ENCODE peak calls at places on chromosome 19, in nine cellular contexts. U, W, M, R, E, O, C, N and S are unnamed samples.

GRCh38 chr19:4038057-4038456 is 28.6 kb downstream of the ZBTB7A start:
- DNase-seq in U (no peak), O (no peak), N (no peak), R (no peak), E (no peak), W (no peak), M (no peak), C (no peak), S (no peak)

GRCh38 chr19:58356236-58356970 is 3.1 kb upstream of the A1BG start:
- DNase-seq in E (peak), M (no peak), W (no peak), R (peak), N (no peak), U (peak), C (peak), O (no peak), S (no peak)

GRCh38 chr19:28234637-28235036 is 978.3 kb downstream of the UQCRFS1 start:
- DNase-seq in M (no peak), O (no peak), W (no peak), U (no peak), R (peak), E (peak), C (no peak), N (peak), S (no peak)

GRCh38 chr19:39733841-39734240 is 4.0 kb downstream of the CLC start:
- DNase-seq in N (no peak), W (no peak), U (no peak), R (no peak), E (no peak), C (no peak), M (no peak), O (no peak), S (no peak)

GRCh38 chr19:15595069-15595468 is 19.9 kb upstream of the CYP4F8 start:
- DNase-seq in C (no peak), R (no peak), N (no peak), E (no peak), O (no peak), W (no peak), M (no peak), U (no peak), S (no peak)

GRCh38 chr19:46176116-46176860 is 28.2 kb downstream of the IGFL2 start:
- DNase-seq in W (no peak), U (no peak), O (no peak), E (no peak), N (no peak), M (no peak), C (peak), R (no peak), S (no peak)

GRCh38 chr19:6826281-6826920 is 53.9 kb downstream of the VAV1 start:
- DNase-seq in M (no peak), R (no peak), W (no peak), C (no peak), O (no peak), N (no peak), U (no peak), E (no peak), S (no peak)

GRCh38 chr19:18282021-18282787 is 782 bp upstream of the JUND start:
- DNase-seq in U (no peak), E (no peak), R (no peak), N (no peak), W (peak), O (no peak), M (no peak), C (no peak), S (no peak)

GRCh38 chr19:41616785-41617621 is 9.9 kb downstream of the CEACAM4 start:
- DNase-seq in R (peak), E (peak), W (no peak), M (peak), U (no peak), N (no peak), O (no peak), C (no peak), S (no peak)

GRCh38 chr19:42280761-42281174 is 11.7 kb downstream of the CIC start:
- DNase-seq in W (no peak), U (no peak), C (no peak), N (no peak), R (no peak), E (no peak), O (peak), M (no peak), S (no peak)

GRCh38 chr19:38713227-38713649 is 31.0 kb downstream of the CAPN12 start:
- DNase-seq in W (peak), O (peak), E (peak), C (no peak), R (peak), M (no peak), N (no peak), U (no peak), S (no peak)

GRCh38 chr19:43599635-43600295 is 3.4 kb downstream of the ZNF576 start:
- DNase-seq in E (no peak), M (no peak), R (no peak), C (no peak), N (no peak), W (no peak), U (no peak), O (no peak), S (no peak)

GRCh38 chr19:16088985-16089846 is 12.9 kb downstream of the TPM4 start:
- DNase-seq in O (no peak), U (no peak), N (no peak), E (no peak), R (no peak), W (no peak), C (no peak), M (no peak), S (no peak)

GRCh38 chr19:47187023-47187655 is 43.9 kb downstream of the BBC3 start:
- DNase-seq in E (no peak), C (peak), R (no peak), W (no peak), M (no peak), O (no peak), U (no peak), N (no peak), S (no peak)

GRCh38 chr19:48196933-48197665 is 26.6 kb downstream of the ZSWIM9 start:
- DNase-seq in U (no peak), R (peak), N (no peak), E (peak), C (no peak), O (no peak), M (no peak), W (no peak), S (no peak)

GRCh38 chr19:19600793-19601346 is 17.6 kb downstream of the PBX4 start:
- DNase-seq in C (no peak), U (no peak), N (no peak), R (no peak), E (no peak), W (no peak), M (no peak), O (no peak), S (no peak)

GRCh38 chr19:43765109-43765876 is 10.5 kb upstream of the SMG9 start:
- DNase-seq in N (peak), E (peak), C (peak), M (no peak), R (peak), U (peak), W (no peak), O (peak), S (peak)

GRCh38 chr19:44984005-44984404 is 17.3 kb upstream of the RELB start:
- DNase-seq in R (no peak), M (no peak), O (no peak), E (no peak), N (no peak), U (no peak), W (no peak), C (no peak), S (no peak)

GRCh38 chr19:17787274-17787913 is 7.5 kb upstream of the B3GNT3 start:
- DNase-seq in C (no peak), N (no peak), E (no peak), M (no peak), U (no peak), O (no peak), R (no peak), W (no peak), S (no peak)

GRCh38 chr19:2962018-2962670 is 15.2 kb upstream of the TLE6 start:
- DNase-seq in W (no peak), M (peak), U (peak), N (peak), E (peak), C (peak), O (peak), R (peak), S (no peak)

GRCh38 chr19:48290923-48291700 is 21.2 kb downstream of the ZNF114 start:
- DNase-seq in W (peak), O (peak), C (peak), E (peak), M (peak), R (peak), U (peak), N (peak), S (peak)

GRCh38 chr19:50362656-50363424 is 2.6 kb downstream of the NAPSA start:
- DNase-seq in N (no peak), M (no peak), U (no peak), O (no peak), R (no peak), C (no peak), E (no peak), W (no peak), S (no peak)

GRCh38 chr19:38452430-38453366 is 19.2 kb downstream of the RYR1 start:
- DNase-seq in O (no peak), C (no peak), W (no peak), N (no peak), R (no peak), E (no peak), M (peak), U (no peak), S (no peak)

GRCh38 chr19:55044771-55045716 is 7.0 kb upstream of the GP6 start:
- DNase-seq in O (no peak), N (no peak), C (peak), U (no peak), R (no peak), E (no peak), W (no peak), M (no peak), S (no peak)

DNA sequence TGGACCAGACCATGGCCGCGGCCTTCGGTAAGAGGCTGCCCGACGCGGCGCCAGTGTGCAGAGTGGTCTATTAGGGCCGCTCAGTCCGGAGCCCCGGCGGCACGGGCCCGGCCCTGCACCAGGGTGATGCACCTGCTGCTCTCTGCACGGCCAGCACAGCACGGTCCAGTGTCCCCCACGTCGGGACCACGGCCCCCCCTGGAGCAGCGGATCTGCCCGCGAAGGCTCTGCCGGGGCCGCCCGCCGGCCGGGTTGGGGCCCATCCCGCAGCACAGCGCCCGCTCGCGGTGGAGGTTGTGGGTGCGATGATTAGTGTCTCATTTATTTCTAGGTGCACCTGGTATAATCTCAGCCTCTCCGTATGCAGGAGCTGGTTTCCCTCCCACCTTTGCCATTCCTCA is 7.9 kb downstream of the PTBP1 start:
- DNase-seq in M (no peak), W (peak), O (no peak), N (no peak), C (no peak), E (no peak), R (no peak), U (no peak), S (no peak)
- TF ChIP-seq CTCF in M (no peak), W (no peak), O (no peak), N (no peak), C (no peak), E (no peak), R (no peak), U (no peak), S (no peak)

DNA sequence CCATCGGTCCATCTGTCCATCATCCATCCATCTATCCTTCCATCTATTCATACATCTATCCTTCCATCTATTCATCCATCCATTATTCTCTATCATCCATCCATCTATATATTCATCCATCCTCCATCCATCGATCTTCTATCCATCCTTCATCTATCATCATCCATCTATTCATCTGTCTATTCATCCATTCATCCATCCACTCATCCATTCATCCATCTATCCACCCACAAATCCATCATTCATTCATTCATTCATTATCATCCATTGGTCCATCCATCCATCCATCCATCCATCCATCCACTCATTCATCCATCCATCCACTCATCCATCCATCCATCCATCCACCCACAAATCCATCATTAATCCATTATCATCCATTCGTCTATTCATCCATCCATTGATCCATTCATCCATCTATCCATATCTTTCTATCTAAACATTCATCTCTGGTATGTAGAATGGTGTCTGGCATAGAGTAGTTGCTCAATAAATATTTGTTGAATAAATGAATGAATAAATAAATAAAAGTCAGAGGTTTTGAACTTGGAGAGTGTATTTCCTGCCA is 36.6 kb downstream of the ZNF536 start:
- DNase-seq in O (no peak), W (no peak), R (no peak), U (no peak), E (no peak), N (no peak), M (no peak), C (no peak), S (no peak)
- TF ChIP-seq CTCF in O (no peak), W (no peak), R (no peak), U (no peak), E (no peak), N (no peak), M (no peak), C (no peak), S (no peak)

GRCh38 chr19:10104665-10105221 is 1.4 kb upstream of the PPAN start:
- DNase-seq in O (no peak), U (peak), W (no peak), R (no peak), M (no peak), C (peak), N (no peak), E (no peak), S (peak)
- TF ChIP-seq CTCF in O (no peak), U (no peak), W (no peak), R (no peak), M (no peak), C (no peak), N (no peak), E (no peak), S (no peak)

GRCh38 chr19:5205388-5205787 is 135.2 kb downstream of the PTPRS start:
- DNase-seq in M (no peak), O (no peak), U (peak), N (no peak), W (no peak), R (no peak), C (no peak), E (no peak), S (no peak)

GRCh38 chr19:5206751-5207075 is 133.9 kb downstream of the PTPRS start:
- DNase-seq in M (no peak), E (no peak), R (no peak), W (no peak), U (no peak), N (no peak), C (no peak), O (no peak), S (no peak)

GRCh38 chr19:5210556-5210955 is 130.1 kb downstream of the PTPRS start:
- DNase-seq in R (no peak), N (no peak), W (no peak), O (no peak), E (no peak), M (no peak), U (no peak), C (no peak), S (no peak)

GRCh38 chr19:5205937-5206750 is 134.5 kb downstream of the PTPRS start:
- DNase-seq in R (no peak), C (no peak), U (no peak), M (no peak), N (no peak), W (no peak), O (no peak), E (no peak), S (no peak)

GRCh38 chr19:5207806-5208205 is 132.8 kb downstream of the PTPRS start:
- DNase-seq in N (no peak), M (no peak), R (no peak), W (no peak), O (no peak), U (no peak), C (no peak), E (no peak), S (no peak)
- TF ChIP-seq CTCF in N (no peak), M (no peak), R (no peak), W (no peak), O (no peak), U (no peak), C (no peak), E (no peak), S (no peak)

DNA sequence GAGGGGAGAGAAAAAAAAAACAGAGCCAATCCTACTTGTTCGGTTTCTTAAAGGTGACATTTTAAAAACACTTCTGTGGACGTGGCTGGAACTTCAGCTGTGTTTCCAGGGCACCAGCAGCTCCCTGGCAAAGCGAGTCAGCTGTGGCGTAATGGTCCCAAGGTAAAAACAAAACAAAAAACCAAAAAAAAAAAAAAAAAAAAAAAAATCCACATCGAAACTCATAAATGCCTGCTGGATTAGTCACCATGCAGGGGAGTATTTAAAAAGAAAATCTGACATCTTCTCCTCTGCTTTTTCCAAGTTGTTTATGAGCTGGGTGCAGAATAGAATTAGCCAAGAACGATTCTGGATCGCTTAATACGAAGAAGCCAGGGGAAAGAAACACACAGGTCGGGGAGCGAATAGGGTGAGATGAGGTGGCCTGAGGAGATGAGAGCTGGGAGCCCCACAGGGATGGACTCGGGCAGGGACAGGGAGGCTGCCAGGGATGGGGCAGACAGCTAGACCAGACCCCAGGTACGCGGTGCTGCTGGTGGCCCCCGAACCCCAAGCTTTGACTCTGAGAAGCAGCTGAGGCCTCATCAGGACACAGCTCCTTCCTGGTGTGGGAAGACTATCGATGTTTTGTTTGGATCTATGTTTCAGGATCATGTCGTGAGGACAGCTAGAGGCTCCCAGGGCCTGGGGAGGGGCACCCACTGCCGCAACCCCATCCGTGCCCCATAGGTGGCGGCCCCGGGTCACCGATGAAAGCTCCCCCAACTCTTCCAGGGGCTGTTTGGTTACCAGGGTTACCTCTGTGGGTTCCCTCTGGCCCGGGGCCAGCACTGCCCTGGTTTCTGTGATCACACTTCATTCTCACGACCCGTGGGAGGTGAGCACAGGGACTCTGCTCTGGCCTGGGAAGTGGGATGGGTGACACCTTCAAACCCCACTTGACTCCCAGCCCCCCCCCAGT is 3.1 kb upstream of the CTXN1 start:
- DNase-seq in C (peak), N (peak), M (peak), U (peak), O (peak), W (peak), E (peak), R (peak), S (peak)
- TF ChIP-seq CTCF in C (peak), N (peak), M (peak), U (peak), O (no peak), W (no peak), E (peak), R (peak), S (no peak)

GRCh38 chr19:14072535-14073231 is at the start of gene MISP3:
- DNase-seq in U (no peak), C (peak), W (peak), O (no peak), N (no peak), R (peak), E (peak), M (no peak), S (peak)

GRCh38 chr19:14073925-14074838 is 1.6 kb downstream of the MISP3 start:
- DNase-seq in W (peak), U (no peak), R (no peak), C (no peak), E (peak), N (no peak), O (peak), M (no peak), S (no peak)

GRCh38 chr19:14078406-14078805 is 5.8 kb downstream of the MISP3 start:
- DNase-seq in E (no peak), M (no peak), N (no peak), W (no peak), C (no peak), O (no peak), R (peak), U (no peak), S (no peak)

GRCh38 chr19:14070268-14071050 is 2.1 kb upstream of the MISP3 start:
- DNase-seq in C (no peak), N (no peak), E (no peak), O (no peak), W (peak), U (no peak), R (no peak), M (no peak), S (no peak)

GRCh38 chr19:14073232-14073924 is 792 bp downstream of the MISP3 start:
- DNase-seq in O (peak), M (peak), C (peak), U (peak), R (peak), E (peak), N (no peak), W (peak), S (peak)
- TF ChIP-seq CTCF in O (peak), M (peak), C (peak), U (no peak), R (peak), E (peak), N (peak), W (no peak), S (no peak)

GRCh38 chr19:9806781-9807180 is 12.1 kb downstream of the FBXL12 start:
- DNase-seq in R (no peak), C (no peak), N (no peak), U (no peak), M (no peak), E (no peak), O (no peak), W (no peak), S (no peak)
- TF ChIP-seq CTCF in R (no peak), C (no peak), N (no peak), U (no peak), M (no peak), E (no peak), O (no peak), W (no peak), S (no peak)

DNA sequence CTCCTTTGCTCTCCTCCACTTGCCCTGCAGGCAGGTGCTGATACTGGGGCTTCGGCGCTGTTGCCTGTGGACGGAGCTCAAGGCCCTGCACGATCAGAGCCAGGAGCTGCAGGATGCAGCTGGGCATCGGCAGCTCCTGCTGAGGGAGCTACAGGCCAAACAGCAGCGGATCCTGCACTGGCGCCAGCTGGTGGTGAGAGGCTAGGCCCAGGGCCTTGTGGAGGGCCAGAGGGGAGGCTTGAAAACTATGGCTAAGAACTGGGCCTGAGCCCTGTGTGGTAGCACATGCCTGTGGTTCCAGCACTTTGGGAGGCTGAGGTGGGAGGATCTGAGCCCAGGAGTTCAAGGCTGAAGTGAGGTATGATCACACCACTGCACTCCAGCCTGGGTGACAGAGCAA is 6.3 kb downstream of the HAUS5 start:
- DNase-seq in O (no peak), C (no peak), W (no peak), R (no peak), E (no peak), M (no peak), U (no peak), N (no peak), S (no peak)
- TF ChIP-seq CTCF in O (no peak), C (no peak), W (no peak), R (no peak), E (peak), M (no peak), U (no peak), N (peak), S (no peak)

GRCh38 chr19:11451942-11452813 is 16.7 kb downstream of the PRKCSH start:
- DNase-seq in E (peak), O (no peak), N (no peak), M (no peak), C (peak), U (no peak), W (no peak), R (no peak), S (no peak)
- TF ChIP-seq CTCF in E (peak), O (no peak), N (peak), M (no peak), C (no peak), U (no peak), W (no peak), R (no peak), S (no peak)